ENCODE peak calls at places on chromosomes 12 and 14, in four cellular contexts. One of them, this sample, is unnamed. For H3K27me3, the result is how much of the 10 kb centered on the place peaks cover.

GRCh38 chr14:105383083-105383730 is 15.1 kb upstream of the TEX22 start:
- DNase-seq in tibial artery: no peak
- DNase-seq in lung: no peak
- DNase-seq in CD8-positive, alpha-beta T cell: no peak
- DNase-seq in this sample: no peak

GRCh38 chr12:131090254-131091210 is 136.8 kb downstream of the ADGRD1 start:
- DNase-seq in lung: no peak
- DNase-seq in tibial artery: no peak
- DNase-seq in CD8-positive, alpha-beta T cell: no peak
- DNase-seq in this sample: no peak

GRCh38 chr12:102474438-102475064 is 5.8 kb downstream of the IGF1 start:
- DNase-seq in CD8-positive, alpha-beta T cell: no peak
- DNase-seq in lung: no peak
- DNase-seq in tibial artery: no peak
- DNase-seq in this sample: no peak

GRCh38 chr12:91687052-91688017 is 458.3 kb downstream of the BTG1 start:
- DNase-seq in lung: no peak
- DNase-seq in CD8-positive, alpha-beta T cell: peak
- DNase-seq in tibial artery: no peak
- DNase-seq in this sample: no peak

GRCh38 chr14:70773182-70773862 is 36.0 kb downstream of the MAP3K9 start:
- DNase-seq in lung: no peak
- DNase-seq in tibial artery: no peak
- DNase-seq in CD8-positive, alpha-beta T cell: no peak
- DNase-seq in this sample: no peak

GRCh38 chr12:57147641-57147944 is 174 bp upstream of the LRP1-AS start:
- DNase-seq in CD8-positive, alpha-beta T cell: no peak
- DNase-seq in lung: no peak
- DNase-seq in tibial artery: peak
- DNase-seq in this sample: no peak

GRCh38 chr14:95314609-95315008 is 5.1 kb downstream of the CLMN start:
- DNase-seq in lung: no peak
- DNase-seq in CD8-positive, alpha-beta T cell: no peak
- DNase-seq in tibial artery: peak
- DNase-seq in this sample: no peak

GRCh38 chr12:100214518-100214917 is 13.9 kb downstream of the ACTR6 start:
- DNase-seq in tibial artery: no peak
- DNase-seq in CD8-positive, alpha-beta T cell: no peak
- DNase-seq in lung: no peak
- DNase-seq in this sample: no peak

GRCh38 chr12:92356405-92356804 is 210.8 kb upstream of the BTG1 start:
- DNase-seq in tibial artery: no peak
- DNase-seq in CD8-positive, alpha-beta T cell: no peak
- DNase-seq in lung: no peak
- DNase-seq in this sample: no peak

GRCh38 chr12:107402041-107403022 is 283.3 kb upstream of the PWP1 start:
- DNase-seq in lung: peak
- DNase-seq in tibial artery: no peak
- DNase-seq in CD8-positive, alpha-beta T cell: peak
- DNase-seq in this sample: peak

GRCh38 chr14:105919458-105920150 is 393.2 kb downstream of the TMEM121 start:
- DNase-seq in CD8-positive, alpha-beta T cell: no peak
- DNase-seq in lung: no peak
- DNase-seq in tibial artery: peak
- DNase-seq in this sample: peak

GRCh38 chr12:7019043-7019569 is 830 bp upstream of the LPCAT3 start:
- DNase-seq in lung: no peak
- DNase-seq in CD8-positive, alpha-beta T cell: no peak
- DNase-seq in tibial artery: no peak
- DNase-seq in this sample: no peak

GRCh38 chr12:121530600-121531355 is 50.0 kb downstream of the KDM2B start:
- DNase-seq in tibial artery: peak
- DNase-seq in lung: peak
- DNase-seq in CD8-positive, alpha-beta T cell: peak
- DNase-seq in this sample: no peak

GRCh38 chr14:44846232-44846824 is 115.4 kb downstream of the KLHL28 start:
- DNase-seq in tibial artery: no peak
- DNase-seq in lung: no peak
- DNase-seq in CD8-positive, alpha-beta T cell: no peak
- DNase-seq in this sample: peak

GRCh38 chr12:115455268-115455681 is 771.3 kb upstream of the TBX3 start:
- DNase-seq in CD8-positive, alpha-beta T cell: no peak
- DNase-seq in lung: no peak
- DNase-seq in tibial artery: no peak
- DNase-seq in this sample: no peak

GRCh38 chr14:72492196-72492595 is 401.7 kb downstream of the DPF3 start:
- DNase-seq in lung: no peak
- DNase-seq in tibial artery: no peak
- DNase-seq in CD8-positive, alpha-beta T cell: no peak
- DNase-seq in this sample: no peak

GRCh38 chr12:6553051-6553868 is 2.6 kb downstream of the IFFO1 start:
- DNase-seq in lung: no peak
- DNase-seq in tibial artery: peak
- DNase-seq in CD8-positive, alpha-beta T cell: no peak
- DNase-seq in this sample: no peak

GRCh38 chr14:73755434-73756014 is 41.3 kb upstream of the PNMA1 start:
- DNase-seq in lung: no peak
- DNase-seq in CD8-positive, alpha-beta T cell: no peak
- DNase-seq in tibial artery: no peak
- DNase-seq in this sample: no peak

GRCh38 chr12:27462151-27462694 is 15.7 kb downstream of the SMCO2 start:
- DNase-seq in CD8-positive, alpha-beta T cell: no peak
- DNase-seq in tibial artery: no peak
- DNase-seq in lung: no peak
- DNase-seq in this sample: no peak

GRCh38 chr12:67829873-67830272 is 159.4 kb upstream of the IFNG-AS1 start:
- DNase-seq in tibial artery: no peak
- DNase-seq in CD8-positive, alpha-beta T cell: no peak
- DNase-seq in lung: no peak
- DNase-seq in this sample: no peak

GRCh38 chr14:33848706-33849454 is 102.0 kb downstream of the EGLN3 start:
- DNase-seq in tibial artery: no peak
- DNase-seq in lung: peak
- DNase-seq in CD8-positive, alpha-beta T cell: no peak
- DNase-seq in this sample: peak

GRCh38 chr14:57962293-57962996 is 96.6 kb upstream of the SLC35F4 start:
- DNase-seq in CD8-positive, alpha-beta T cell: no peak
- DNase-seq in tibial artery: no peak
- DNase-seq in lung: no peak
- DNase-seq in this sample: no peak

GRCh38 chr14:83253870-83254269 is 1720.2 kb upstream of the SEL1L start:
- DNase-seq in tibial artery: no peak
- DNase-seq in CD8-positive, alpha-beta T cell: no peak
- DNase-seq in lung: no peak
- DNase-seq in this sample: no peak

GRCh38 chr12:1439687-1440086 is 154.7 kb downstream of the FBXL14 start:
- DNase-seq in lung: no peak
- DNase-seq in CD8-positive, alpha-beta T cell: no peak
- DNase-seq in tibial artery: no peak
- DNase-seq in this sample: no peak

GRCh38 chr12:40152783-40153383 is 47.0 kb upstream of the SLC2A13 start:
- DNase-seq in tibial artery: peak
- DNase-seq in CD8-positive, alpha-beta T cell: peak
- DNase-seq in lung: peak
- DNase-seq in this sample: peak

GRCh38 chr14:104135121-104135903 is 3.1 kb upstream of the KIF26A start:
- DNase-seq in CD8-positive, alpha-beta T cell: no peak
- DNase-seq in lung: no peak
- DNase-seq in tibial artery: no peak
- DNase-seq in this sample: peak
- TF ChIP-seq CTCF in CD8-positive, alpha-beta T cell: no peak
- TF ChIP-seq CTCF in lung: no peak
- TF ChIP-seq CTCF in tibial artery: no peak
- TF ChIP-seq CTCF in this sample: no peak

DNA sequence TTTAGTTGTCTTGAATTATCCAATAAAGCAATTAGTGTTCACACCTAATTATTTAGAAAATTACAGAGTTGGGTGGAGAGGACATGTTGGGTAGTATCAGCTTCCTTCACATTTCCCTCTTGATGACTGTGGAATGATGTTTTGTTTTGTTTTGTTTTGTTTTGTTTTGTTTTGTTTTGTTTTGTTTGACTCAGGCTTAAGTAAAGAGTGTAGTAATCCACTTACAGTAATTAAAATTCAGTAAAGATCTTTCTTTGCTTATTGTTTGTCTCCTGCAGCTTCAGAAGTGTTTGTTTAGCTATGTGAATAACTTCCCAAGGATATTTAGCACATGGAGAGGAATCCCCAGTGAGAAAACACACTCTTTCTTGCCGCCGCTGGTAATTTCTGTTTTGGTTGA is 59.7 kb downstream of the DAAM1 start:
- DNase-seq in lung: no peak
- DNase-seq in CD8-positive, alpha-beta T cell: no peak
- DNase-seq in tibial artery: no peak
- DNase-seq in this sample: no peak
- H3K27me3 ChIP-seq in lung: under half
- H3K27me3 ChIP-seq in CD8-positive, alpha-beta T cell: under half
- H3K27me3 ChIP-seq in tibial artery: under half
- H3K27me3 ChIP-seq in this sample: under half

GRCh38 chr12:2960996-2961616 is 1.9 kb downstream of the TEAD4 start:
- DNase-seq in tibial artery: no peak
- DNase-seq in lung: no peak
- DNase-seq in CD8-positive, alpha-beta T cell: no peak
- DNase-seq in this sample: no peak

GRCh38 chr12:2963760-2964292 is 4.6 kb downstream of the TEAD4 start:
- DNase-seq in lung: no peak
- DNase-seq in CD8-positive, alpha-beta T cell: no peak
- DNase-seq in tibial artery: no peak
- DNase-seq in this sample: no peak

GRCh38 chr12:2961705-2962104 is 2.5 kb downstream of the TEAD4 start:
- DNase-seq in CD8-positive, alpha-beta T cell: no peak
- DNase-seq in lung: no peak
- DNase-seq in tibial artery: no peak
- DNase-seq in this sample: no peak

GRCh38 chr12:2960432-2960956 is 1.3 kb downstream of the TEAD4 start:
- DNase-seq in tibial artery: no peak
- DNase-seq in lung: no peak
- DNase-seq in CD8-positive, alpha-beta T cell: no peak
- DNase-seq in this sample: no peak

GRCh38 chr12:2963154-2963759 is 4.1 kb downstream of the TEAD4 start:
- DNase-seq in lung: no peak
- DNase-seq in CD8-positive, alpha-beta T cell: no peak
- DNase-seq in tibial artery: no peak
- DNase-seq in this sample: peak
- H3K4me3 ChIP-seq in lung: no peak
- H3K4me3 ChIP-seq in CD8-positive, alpha-beta T cell: no peak
- H3K4me3 ChIP-seq in tibial artery: no peak
- H3K4me3 ChIP-seq in this sample: no peak

DNA sequence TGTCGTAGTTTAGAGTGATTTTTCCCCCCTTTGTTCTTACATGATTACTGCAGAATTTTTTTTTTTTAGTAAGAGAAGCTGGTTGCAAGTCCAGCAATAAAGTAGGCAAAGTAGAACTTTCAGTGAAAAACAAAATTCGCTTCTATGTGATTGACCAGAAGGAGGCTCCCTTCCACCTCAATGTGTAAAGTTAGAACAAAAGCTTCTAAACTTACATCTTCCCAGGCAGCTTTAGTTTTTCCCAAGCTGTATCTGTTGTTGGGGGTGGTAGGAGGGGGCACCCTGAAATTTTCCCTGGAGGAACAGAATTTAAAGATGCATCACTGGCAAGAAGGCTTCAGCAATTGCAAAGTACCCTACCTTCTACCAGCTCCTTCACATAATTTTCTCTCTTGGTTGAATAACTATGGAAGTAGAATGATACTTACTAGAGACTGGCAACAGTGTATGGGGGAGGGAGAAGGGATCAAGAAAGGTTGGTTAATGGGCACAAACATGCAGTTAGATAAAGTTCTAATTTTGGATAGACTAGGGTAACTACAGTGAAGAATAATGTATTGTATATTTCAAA is 87.3 kb upstream of the E2F7 start:
- DNase-seq in tibial artery: no peak
- DNase-seq in lung: no peak
- DNase-seq in CD8-positive, alpha-beta T cell: no peak
- DNase-seq in this sample: no peak
- TF ChIP-seq CTCF in tibial artery: peak
- TF ChIP-seq CTCF in lung: peak
- TF ChIP-seq CTCF in CD8-positive, alpha-beta T cell: no peak
- TF ChIP-seq CTCF in this sample: peak

GRCh38 chr14:88231626-88232025 is 91.4 kb downstream of the KCNK10 start:
- DNase-seq in tibial artery: no peak
- DNase-seq in CD8-positive, alpha-beta T cell: no peak
- DNase-seq in lung: no peak
- DNase-seq in this sample: no peak
- H3K27me3 ChIP-seq in tibial artery: under half
- H3K27me3 ChIP-seq in CD8-positive, alpha-beta T cell: under half
- H3K27me3 ChIP-seq in lung: under half
- H3K27me3 ChIP-seq in this sample: under half

DNA sequence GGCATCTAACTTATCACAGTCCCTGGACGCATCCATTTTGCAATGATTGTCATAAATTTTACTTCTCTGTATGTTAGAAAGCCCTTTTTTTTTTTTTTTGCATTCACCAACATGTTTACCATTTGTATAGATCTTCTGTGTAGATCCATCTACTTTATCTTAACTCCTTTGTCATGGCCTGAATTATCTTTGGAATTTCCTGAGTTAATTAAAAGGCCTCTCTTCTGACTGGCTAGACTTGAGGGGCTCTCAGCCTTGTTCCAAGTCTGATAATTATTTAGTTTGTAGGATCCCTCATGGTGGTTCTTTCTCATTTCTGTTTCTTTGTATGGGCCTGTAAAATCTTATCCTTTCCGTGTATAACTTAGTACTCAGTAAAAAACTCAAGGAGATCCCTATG is 387.0 kb downstream of the C12orf50 start:
- DNase-seq in CD8-positive, alpha-beta T cell: no peak
- DNase-seq in lung: no peak
- DNase-seq in tibial artery: no peak
- DNase-seq in this sample: no peak
- H3K4me3 ChIP-seq in CD8-positive, alpha-beta T cell: no peak
- H3K4me3 ChIP-seq in lung: no peak
- H3K4me3 ChIP-seq in tibial artery: no peak
- H3K4me3 ChIP-seq in this sample: no peak

This sample was measured in pancreas.